ENCODE peak calls at places on chromosomes 1 and 21, in four cellular contexts. K is CD4-positive, CD25-positive, alpha-beta regulatory T cell; V is H7; O is GM23338. L is an unnamed sample.

GRCh38 chr1:117824612-117825011 is 104.8 kb downstream of the GDAP2 start:
- DNase-seq in V (no peak), K (no peak), O (no peak), L (no peak)

GRCh38 chr21:33403786-33404571 is 766 bp downstream of the IFNGR2 start:
- DNase-seq in K (peak), O (peak), V (peak), L (peak)

GRCh38 chr21:36699026-36699545 is at the start of gene SIM2:
- DNase-seq in O (peak), K (no peak), V (peak), L (no peak)

GRCh38 chr21:46160563-46161179 is 5.3 kb upstream of the FTCD start:
- DNase-seq in V (peak), O (no peak), K (peak), L (no peak)

GRCh38 chr1:52552236-52552504 is 722 bp downstream of the TUT4 start:
- DNase-seq in K (peak), V (peak), O (peak), L (peak)

GRCh38 chr21:46183910-46184624 is at the start of gene SPATC1L:
- DNase-seq in O (peak), K (peak), V (peak), L (peak)

GRCh38 chr21:44706706-44707615 is 4.4 kb downstream of the TSPEAR start:
- DNase-seq in O (peak), V (peak), K (no peak), L (no peak)

GRCh38 chr1:160862151-160863061 is at the start of gene CD244:
- DNase-seq in K (peak), O (no peak), V (peak), L (no peak)

GRCh38 chr21:42923553-42924432 is 1.6 kb downstream of the ERVH48-1 start:
- DNase-seq in K (peak), V (peak), O (peak), L (peak)

GRCh38 chr1:23403038-23403336 is 21.6 kb downstream of the TCEA3 start:
- DNase-seq in O (no peak), V (no peak), K (no peak), L (no peak)

GRCh38 chr1:173733912-173734311 is 19.1 kb downstream of the KLHL20 start:
- DNase-seq in O (no peak), V (no peak), K (no peak), L (no peak)

GRCh38 chr1:55049271-55049913 is 10.0 kb downstream of the PCSK9 start:
- DNase-seq in O (no peak), K (no peak), V (no peak), L (no peak)

GRCh38 chr1:65002508-65003315 is 36.4 kb upstream of the JAK1 start:
- DNase-seq in V (peak), O (peak), K (peak), L (peak)

GRCh38 chr21:31203371-31204054 is 140.5 kb downstream of the TIAM1 start:
- DNase-seq in K (no peak), V (no peak), O (no peak), L (no peak)

DNA sequence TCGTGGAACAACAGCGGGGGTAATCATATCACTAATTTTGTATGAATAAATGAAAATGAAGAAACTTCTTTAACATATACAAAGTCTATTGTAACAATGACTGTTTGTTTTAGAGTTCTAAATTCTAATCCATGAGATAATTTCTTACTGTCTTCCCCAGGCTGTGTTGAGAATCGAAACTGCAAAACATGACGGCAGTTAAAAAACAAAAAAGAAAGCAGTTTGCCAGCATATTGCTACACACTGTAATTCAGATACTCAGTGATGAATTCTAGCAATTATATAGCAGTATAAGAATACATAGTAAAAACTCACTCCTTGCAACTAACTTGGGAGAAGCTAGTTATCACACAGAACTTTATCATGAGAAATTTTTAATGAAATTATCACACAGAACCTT is 22.1 kb downstream of the INSL5 start:
- DNase-seq in O (no peak), V (no peak), K (no peak), L (no peak)
- H3K4me3 ChIP-seq in O (no peak), V (no peak), K (no peak), L (no peak)

DNA sequence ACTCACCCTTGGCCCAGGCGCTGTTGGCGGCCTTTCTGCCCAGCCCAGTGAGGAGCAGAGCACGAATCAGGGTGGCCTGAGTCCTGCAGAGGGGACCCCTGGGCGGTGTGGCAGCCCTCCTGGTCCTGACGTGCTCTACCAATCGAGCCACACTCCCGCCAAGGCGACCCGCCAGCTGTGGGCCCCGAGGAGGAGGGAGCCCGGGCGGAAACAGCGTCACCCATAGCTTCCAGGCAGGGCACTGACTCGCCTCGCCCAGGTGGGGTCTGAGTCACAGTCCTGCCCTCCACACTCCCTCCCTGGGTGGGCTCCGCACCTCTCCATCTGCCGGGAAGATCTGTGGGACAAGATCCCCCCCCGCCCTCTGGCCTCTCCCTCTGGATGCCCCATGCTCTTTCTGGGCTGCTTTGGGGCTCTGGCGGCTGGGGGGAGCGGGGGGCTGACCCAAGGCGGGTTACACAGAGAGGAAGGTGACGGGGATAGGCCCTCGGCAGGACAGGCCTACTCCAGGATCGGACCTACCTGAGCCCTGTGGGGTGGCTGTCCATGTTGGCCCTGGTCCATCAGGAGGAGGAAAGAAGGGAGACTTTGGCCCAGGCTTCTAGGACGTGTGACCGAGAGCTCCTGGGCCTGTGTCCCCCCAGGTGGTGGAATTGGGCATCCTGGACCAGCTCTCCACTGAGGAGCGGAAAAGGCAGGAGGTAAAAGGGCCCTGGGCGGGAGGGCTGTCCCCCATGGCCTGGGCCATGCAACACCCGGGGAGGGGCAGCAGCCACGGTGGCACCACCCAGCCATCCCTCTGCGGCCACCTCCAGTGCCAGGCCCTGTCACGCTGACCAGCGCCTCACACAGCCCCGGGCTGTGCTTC is 14.0 kb downstream of the ARHGEF16 start:
- DNase-seq in O (no peak), V (no peak), K (no peak), L (no peak)
- H3K4me3 ChIP-seq in O (no peak), V (no peak), K (no peak), L (no peak)

DNA sequence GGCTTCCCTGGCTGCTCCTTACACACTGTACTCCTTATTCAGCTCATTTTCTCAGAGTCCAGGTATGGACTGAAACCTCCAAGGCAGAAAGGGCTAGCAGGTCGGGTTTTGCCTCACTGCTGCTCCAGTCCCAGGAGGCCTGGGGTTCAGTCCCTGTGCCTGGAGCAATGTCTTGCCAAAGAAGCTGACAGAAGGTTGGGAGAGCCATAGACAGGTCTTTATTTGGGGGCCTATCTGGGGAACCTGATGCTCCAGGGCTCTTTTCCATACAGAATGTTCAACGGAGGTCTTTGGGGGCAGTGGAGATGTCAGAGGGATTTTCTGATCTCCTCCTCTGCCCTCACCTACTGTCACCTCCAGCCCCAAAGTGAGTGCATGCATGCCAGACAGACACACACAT is 12.9 kb downstream of the INKA2 start:
- DNase-seq in V (no peak), K (no peak), O (no peak), L (no peak)
- H3K4me3 ChIP-seq in V (no peak), K (no peak), O (no peak), L (no peak)

GRCh38 chr1:226226601-226227000 is 3.1 kb downstream of the MIXL1 start:
- DNase-seq in K (no peak), V (no peak), O (no peak), L (no peak)

GRCh38 chr1:226220473-226221189 is 2.8 kb upstream of the MIXL1 start:
- DNase-seq in O (peak), V (peak), K (no peak), L (no peak)

GRCh38 chr1:226223157-226223785 is at the start of gene MIXL1:
- DNase-seq in V (peak), K (no peak), O (peak), L (no peak)

GRCh38 chr1:226223786-226224244 is 351 bp downstream of the MIXL1 start:
- DNase-seq in K (peak), O (peak), V (no peak), L (peak)

DNA sequence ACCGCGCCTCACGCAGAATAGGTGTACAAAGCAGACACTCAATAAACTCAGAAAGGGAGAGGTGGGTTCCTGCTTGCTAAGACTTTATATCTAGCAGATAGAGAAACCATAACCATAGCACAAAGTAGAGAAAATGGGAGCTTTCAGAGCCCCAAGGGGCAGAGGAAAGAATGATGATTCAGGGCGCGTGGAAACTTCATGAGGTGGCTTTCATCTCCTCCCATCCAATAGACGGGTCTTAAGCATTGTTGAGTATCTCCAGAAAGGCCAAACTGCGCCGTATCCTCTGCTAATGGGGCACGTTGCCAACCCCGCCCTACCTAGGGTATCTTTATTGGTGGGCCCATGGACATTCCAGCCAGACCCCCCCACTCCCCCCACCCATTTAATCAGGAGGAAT is 778 bp upstream of the MIXL1 start:
- DNase-seq in V (no peak), K (no peak), O (no peak), L (no peak)
- H3K4me3 ChIP-seq in V (no peak), K (no peak), O (peak), L (no peak)

GRCh38 chr1:181643631-181644030 is 160.3 kb downstream of the CACNA1E start:
- DNase-seq in O (no peak), K (no peak), V (no peak), L (no peak)
- H3K4me3 ChIP-seq in O (no peak), K (no peak), V (no peak), L (no peak)